ENCODE peak calls at places on chromosomes 5 and 9, in four cellular contexts. T is neural crest cell, N is AML-193, A is left lobe of liver. M is an unnamed sample.

GRCh38 chr9:24939099-24939850 is 393.6 kb upstream of the IZUMO3 start:
- DNase-seq in N (no peak), A (no peak), T (no peak), M (no peak)

GRCh38 chr5:111892949-111893348 is 136.0 kb upstream of the NREP start:
- DNase-seq in N (no peak), A (no peak), T (no peak), M (no peak)

GRCh38 chr5:175889910-175890684 is 18.7 kb downstream of the CPLX2 start:
- DNase-seq in A (peak; percentile 70), N (no peak), T (no peak), M (no peak)

GRCh38 chr5:61293051-61293450 is 39.0 kb upstream of the ZSWIM6 start:
- DNase-seq in A (peak; percentile 54), T (no peak), N (no peak), M (peak; percentile 35)

GRCh38 chr5:107652839-107653607 is 17.7 kb downstream of the EFNA5 start:
- DNase-seq in A (no peak), N (no peak), T (peak; percentile 23), M (no peak)

GRCh38 chr9:120412425-120412951 is 167.5 kb downstream of the CDK5RAP2 start:
- DNase-seq in T (no peak), N (no peak), A (no peak), M (no peak)

GRCh38 chr5:150376799-150377771 is 19.6 kb downstream of the TCOF1 start:
- DNase-seq in T (no peak), N (no peak), A (no peak), M (no peak)

GRCh38 chr5:38634961-38635369 is 78.5 kb upstream of the LIFR start:
- DNase-seq in T (no peak), A (no peak), N (no peak), M (peak; percentile 44)

GRCh38 chr5:153937661-153938060 is 101.0 kb downstream of the FAM114A2 start:
- DNase-seq in N (no peak), T (no peak), A (no peak), M (no peak)

GRCh38 chr9:134992755-134993124 is 75.0 kb upstream of the FCN1 start:
- DNase-seq in T (no peak), A (no peak), N (no peak), M (no peak)

GRCh38 chr9:90645721-90646120 is 3.1 kb upstream of the DIRAS2 start:
- DNase-seq in A (no peak), T (no peak), N (no peak), M (no peak)

GRCh38 chr9:107733530-107733907 is 243.9 kb upstream of the KLF4 start:
- DNase-seq in N (no peak), T (no peak), A (peak; percentile 65), M (peak; percentile 29)

GRCh38 chr9:26460624-26461023 is 432.0 kb downstream of the CAAP1 start:
- DNase-seq in A (no peak), T (no peak), N (no peak), M (no peak)

GRCh38 chr5:173028811-173029327 is 27.3 kb upstream of the CREBRF start:
- DNase-seq in A (no peak), N (no peak), T (no peak), M (peak; percentile 60)

GRCh38 chr5:93278876-93279275 is 302.1 kb downstream of the NR2F1-AS1 start:
- DNase-seq in T (no peak), N (no peak), A (no peak), M (no peak)

GRCh38 chr5:113397046-113397445 is 37.7 kb downstream of the TSSK1B start:
- DNase-seq in A (no peak), N (no peak), T (no peak), M (no peak)

GRCh38 chr5:2863133-2863532 is 111.7 kb upstream of the IRX2 start:
- DNase-seq in N (no peak), A (no peak), T (no peak), M (no peak)

GRCh38 chr5:32552936-32553335 is 32.4 kb upstream of the SUB1 start:
- DNase-seq in A (no peak), T (no peak), N (no peak), M (no peak)

GRCh38 chr9:134730011-134730760 is 88.6 kb downstream of the COL5A1 start:
- DNase-seq in A (no peak), N (no peak), T (no peak), M (no peak)

GRCh38 chr5:159106569-159107282 is 7.0 kb upstream of the EBF1 start:
- DNase-seq in N (peak; percentile 20), T (peak; percentile 89), A (peak; percentile 75), M (peak; percentile 18)

GRCh38 chr9:108168451-108168850 is 678.9 kb upstream of the KLF4 start:
- DNase-seq in N (no peak), T (no peak), A (no peak), M (peak; percentile 83)

GRCh38 chr5:178086266-178086665 is 27.1 kb upstream of the N4BP3 start:
- DNase-seq in N (no peak), A (no peak), T (no peak), M (no peak)

GRCh38 chr5:31934156-31934555 is 240.0 kb downstream of the GOLPH3 start:
- DNase-seq in T (no peak), N (no peak), A (no peak), M (peak; percentile 60)

GRCh38 chr5:73419414-73420390 is 28.9 kb downstream of the FOXD1 start:
- DNase-seq in T (peak; percentile 36), N (no peak), A (no peak), M (no peak)

GRCh38 chr9:6549106-6549505 is 96.4 kb downstream of the GLDC start:
- DNase-seq in T (no peak), N (no peak), A (no peak), M (no peak)

GRCh38 chr5:65482280-65482726 is 583 bp upstream of the ADAMTS6 start:
- DNase-seq in A (no peak), N (peak; percentile 40), T (no peak), M (peak; percentile 38)

GRCh38 chr9:87223397-87224246 is 274.0 kb upstream of the DAPK1 start:
- DNase-seq in N (no peak), T (no peak), A (no peak), M (peak; percentile 65)

GRCh38 chr9:94743035-94743954 is 16.8 kb downstream of the AOPEP start:
- DNase-seq in T (no peak), N (no peak), A (peak; percentile 81), M (peak; percentile 92)

M was measured in renal cortical epithelial cell.